ENCODE peak calls at places on chromosome 9, in six cellular contexts. Q is heart left ventricle, Y is endothelial cell, V is ELR, J is DMS53, E is memory B cell. D is an unnamed sample.

GRCh38 chr9:126283799-126284465 is 42.7 kb upstream of the MVB12B start:
- DNase-seq in Y (no peak), E (no peak), V (no peak), Q (no peak), J (peak), D (no peak)

GRCh38 chr9:33287087-33287490 is 3.2 kb upstream of the NFX1 start:
- DNase-seq in J (peak), Q (peak), V (peak), Y (peak), E (peak), D (peak)

GRCh38 chr9:5510360-5510931 is at the start of gene PDCD1LG2:
- DNase-seq in J (no peak), Y (no peak), E (no peak), Q (no peak), V (peak), D (no peak)

GRCh38 chr9:69996947-69997346 is 46.7 kb upstream of the MAMDC2 start:
- DNase-seq in Y (no peak), Q (no peak), J (no peak), V (no peak), E (no peak), D (no peak)

GRCh38 chr9:129164246-129164930 is 13.7 kb downstream of the IER5L start:
- DNase-seq in E (no peak), V (no peak), Q (peak), J (peak), Y (no peak), D (no peak)

GRCh38 chr9:113231701-113232100 is 10.4 kb downstream of the SLC31A1 start:
- DNase-seq in Q (no peak), J (no peak), Y (no peak), V (no peak), E (no peak), D (no peak)

GRCh38 chr9:69835412-69836080 is 14.9 kb downstream of the CFAP95 start:
- DNase-seq in V (no peak), E (no peak), Y (no peak), J (no peak), Q (no peak), D (no peak)

GRCh38 chr9:84137968-84138367 is 157.4 kb downstream of the RMI1 start:
- DNase-seq in Y (no peak), J (peak), E (no peak), V (no peak), Q (peak), D (no peak)

GRCh38 chr9:16982780-16983179 is 112.3 kb upstream of the BNC2 start:
- DNase-seq in V (no peak), Q (no peak), E (no peak), J (peak), Y (no peak), D (no peak)

GRCh38 chr9:131402073-131402472 is 8.2 kb downstream of the PRRC2B start:
- DNase-seq in E (no peak), V (peak), Y (no peak), Q (no peak), J (peak), D (no peak)

GRCh38 chr9:84759300-84759750 is 89.8 kb downstream of the NTRK2 start:
- DNase-seq in J (no peak), Q (no peak), Y (no peak), V (no peak), E (no peak), D (no peak)

GRCh38 chr9:82082563-82082962 is 94.0 kb downstream of the SPATA31D1 start:
- DNase-seq in Y (no peak), E (no peak), Q (no peak), J (no peak), V (no peak), D (no peak)

GRCh38 chr9:126165755-126166154 is 160.9 kb upstream of the MVB12B start:
- DNase-seq in E (peak), V (no peak), Q (no peak), J (no peak), Y (no peak), D (no peak)

D was measured in Jurkat, Clone E6-1.